ENCODE peak calls at places on chromosomes 11 and 22, in five cellular contexts. G, P, R, J and S are unnamed samples.

GRCh38 chr11:123457187-123457770 is 27.2 kb downstream of the GRAMD1B start:
- DNase-seq in G (no peak), P (peak; percentile 43), R (peak; percentile 13), J (peak; percentile 20), S (peak; percentile 35)

GRCh38 chr22:48098243-48098935 is 1335.9 kb downstream of the TBC1D22A start:
- DNase-seq in G (no peak), P (no peak), R (peak; percentile 24), J (peak; percentile 47), S (no peak)

GRCh38 chr11:105052487-105052886 is 7.4 kb upstream of the CARD16 start:
- DNase-seq in G (no peak), P (no peak), R (no peak), J (no peak), S (no peak)

GRCh38 chr11:62854825-62855570 is 15.6 kb upstream of the WDR74 start:
- DNase-seq in G (no peak), P (no peak), R (no peak), J (no peak), S (no peak)

GRCh38 chr11:104765401-104765800 is 132.9 kb downstream of the CASP12 start:
- DNase-seq in G (no peak), P (no peak), R (no peak), J (no peak), S (no peak)

GRCh38 chr11:27352781-27353180 is 10.2 kb downstream of the CCDC34 start:
- DNase-seq in G (no peak), P (no peak), R (no peak), J (no peak), S (no peak)

GRCh38 chr11:77436501-77436900 is 37.4 kb downstream of the PAK1 start:
- DNase-seq in G (no peak), P (no peak), R (no peak), J (no peak), S (no peak)

GRCh38 chr11:66868726-66869291 is 11.9 kb downstream of the LRFN4 start:
- DNase-seq in G (peak; percentile 87), P (no peak), R (peak; percentile 81), J (peak; percentile 90), S (no peak)

GRCh38 chr11:36008576-36008975 is 64.7 kb downstream of the LDLRAD3 start:
- DNase-seq in G (no peak), P (no peak), R (no peak), J (no peak), S (no peak)

GRCh38 chr22:37267661-37268413 is 14.5 kb upstream of the CYTH4 start:
- DNase-seq in G (no peak), P (no peak), R (no peak), J (no peak), S (no peak)

GRCh38 chr11:27025312-27025955 is 15.2 kb upstream of the BBOX1 start:
- DNase-seq in G (no peak), P (no peak), R (no peak), J (no peak), S (no peak)

GRCh38 chr11:118002010-118002540 is 15.9 kb downstream of the IL10RA start:
- DNase-seq in G (peak; percentile 84), P (no peak), R (no peak), J (no peak), S (no peak)

GRCh38 chr11:32213223-32213622 is 122.3 kb downstream of the RCN1 start:
- DNase-seq in G (peak; percentile 57), P (no peak), R (no peak), J (no peak), S (no peak)

GRCh38 chr22:39356464-39356863 is 6.7 kb downstream of the SYNGR1 start:
- DNase-seq in G (no peak), P (peak; percentile 59), R (no peak), J (no peak), S (no peak)

GRCh38 chr22:38859581-38860290 is 12.3 kb downstream of the CBX6 start:
- DNase-seq in G (no peak), P (no peak), R (no peak), J (no peak), S (no peak)

GRCh38 chr11:129279326-129280026 is 87.4 kb upstream of the ARHGAP32 start:
- DNase-seq in G (peak; percentile 81), P (peak; percentile 38), R (peak; percentile 68), J (peak; percentile 47), S (peak; percentile 83)

GRCh38 chr11:116314012-116314411 is 458.8 kb downstream of the BUD13 start:
- DNase-seq in G (no peak), P (no peak), R (no peak), J (no peak), S (no peak)